ENCODE peak calls at places on chromosomes 11 and 22, in four cellular contexts. One of them, this sample, is unnamed.

GRCh38 chr11:9717719-9718118 is 53.8 kb downstream of the SWAP70 start:
- DNase-seq in progenitor cell of endocrine pancreas: no peak
- DNase-seq in immature natural killer cell: no peak
- DNase-seq in mesothelial cell of epicardium: no peak
- DNase-seq in this sample: no peak

GRCh38 chr11:8937659-8938058 is 4.9 kb upstream of the C11orf16 start:
- DNase-seq in progenitor cell of endocrine pancreas: no peak
- DNase-seq in mesothelial cell of epicardium: no peak
- DNase-seq in immature natural killer cell: no peak
- DNase-seq in this sample: no peak

GRCh38 chr22:45418056-45418769 is 4.7 kb downstream of the RIBC2 start:
- DNase-seq in progenitor cell of endocrine pancreas: no peak
- DNase-seq in immature natural killer cell: no peak
- DNase-seq in mesothelial cell of epicardium: no peak
- DNase-seq in this sample: no peak

GRCh38 chr11:108947654-108948570 is 283.0 kb downstream of the DDX10 start:
- DNase-seq in mesothelial cell of epicardium: no peak
- DNase-seq in immature natural killer cell: peak
- DNase-seq in progenitor cell of endocrine pancreas: no peak
- DNase-seq in this sample: no peak

GRCh38 chr11:123474994-123475393 is 44.9 kb downstream of the GRAMD1B start:
- DNase-seq in progenitor cell of endocrine pancreas: no peak
- DNase-seq in immature natural killer cell: no peak
- DNase-seq in mesothelial cell of epicardium: no peak
- DNase-seq in this sample: no peak

GRCh38 chr11:81497202-81497804 is 1236.4 kb downstream of the FAM181B start:
- DNase-seq in progenitor cell of endocrine pancreas: no peak
- DNase-seq in mesothelial cell of epicardium: no peak
- DNase-seq in immature natural killer cell: no peak
- DNase-seq in this sample: peak

GRCh38 chr22:36971305-36971704 is 47.9 kb downstream of the TST start:
- DNase-seq in immature natural killer cell: no peak
- DNase-seq in progenitor cell of endocrine pancreas: no peak
- DNase-seq in mesothelial cell of epicardium: no peak
- DNase-seq in this sample: no peak

GRCh38 chr11:17798253-17798652 is 63.7 kb downstream of the KCNC1 start:
- DNase-seq in mesothelial cell of epicardium: no peak
- DNase-seq in progenitor cell of endocrine pancreas: no peak
- DNase-seq in immature natural killer cell: no peak
- DNase-seq in this sample: no peak

GRCh38 chr22:31286360-31287255 is 5.7 kb downstream of the PIK3IP1 start:
- DNase-seq in mesothelial cell of epicardium: no peak
- DNase-seq in immature natural killer cell: peak
- DNase-seq in progenitor cell of endocrine pancreas: no peak
- DNase-seq in this sample: peak

GRCh38 chr11:3058753-3059664 is 1.8 kb upstream of the CARS1 start:
- DNase-seq in mesothelial cell of epicardium: no peak
- DNase-seq in immature natural killer cell: no peak
- DNase-seq in progenitor cell of endocrine pancreas: no peak
- DNase-seq in this sample: no peak

This sample was measured in AML-193.